ENCODE peak calls at places on chromosomes 13 and 19, in ten cellular contexts. W is adrenal gland, X is IMR-90, H is tibial artery, U is lower leg skin, G is AG04450, E is AG10803, A is PC-3, C is progenitor cell of endocrine pancreas, S is choroid plexus epithelial cell. M is an unnamed sample.

GRCh38 chr19:17749912-17750317 is 1.4 kb upstream of the FCHO1 start:
- DNase-seq in W (peak), X (no peak), H (no peak), U (no peak), G (no peak), E (no peak), A (no peak), C (no peak), S (peak), M (peak)

GRCh38 chr19:58555369-58555885 is 522 bp upstream of the CHMP2A start:
- DNase-seq in W (no peak), X (no peak), H (no peak), U (peak), G (no peak), E (no peak), A (no peak), C (no peak), S (no peak), M (no peak)

GRCh38 chr19:6803036-6803404 is 30.5 kb downstream of the VAV1 start:
- DNase-seq in W (no peak), X (no peak), H (no peak), U (no peak), G (no peak), E (no peak), A (no peak), C (no peak), S (no peak), M (peak)

GRCh38 chr19:3665681-3666544 is 34.4 kb downstream of the PIP5K1C start:
- DNase-seq in W (peak), X (no peak), H (peak), U (peak), G (no peak), E (peak), A (peak), C (peak), S (peak), M (peak)

GRCh38 chr19:28544451-28545261 is 668.3 kb downstream of the UQCRFS1 start:
- DNase-seq in W (no peak), X (no peak), H (no peak), U (no peak), G (no peak), E (no peak), A (no peak), C (no peak), S (no peak), M (no peak)

GRCh38 chr13:75685239-75685697 is 49.1 kb downstream of the LMO7 start:
- DNase-seq in W (no peak), X (peak), H (no peak), U (no peak), G (peak), E (peak), A (peak), C (no peak), S (peak), M (no peak)

GRCh38 chr13:28528848-28529247 is 33.9 kb upstream of the FLT1 start:
- DNase-seq in W (no peak), X (no peak), H (no peak), U (no peak), G (no peak), E (no peak), A (peak), C (no peak), S (no peak), M (no peak)

GRCh38 chr13:41905600-41906254 is 55.2 kb downstream of the VWA8 start:
- DNase-seq in W (no peak), X (peak), H (no peak), U (no peak), G (no peak), E (peak), A (peak), C (no peak), S (peak), M (peak)

GRCh38 chr13:51806571-51806970 is 2.6 kb upstream of the DHRS12 start:
- DNase-seq in W (peak), X (peak), H (peak), U (no peak), G (no peak), E (peak), A (peak), C (no peak), S (peak), M (peak)

GRCh38 chr19:47435883-47436417 is 16.6 kb upstream of the MEIS3 start:
- DNase-seq in W (no peak), X (no peak), H (no peak), U (no peak), G (no peak), E (no peak), A (no peak), C (no peak), S (no peak), M (no peak)

GRCh38 chr13:109126973-109127615 is 497.7 kb downstream of the MYO16 start:
- DNase-seq in W (no peak), X (no peak), H (no peak), U (no peak), G (no peak), E (no peak), A (no peak), C (no peak), S (no peak), M (no peak)

GRCh38 chr13:47901451-47901850 is 99.6 kb downstream of the SUCLA2 start:
- DNase-seq in W (no peak), X (peak), H (no peak), U (no peak), G (no peak), E (peak), A (no peak), C (no peak), S (peak), M (no peak)

GRCh38 chr13:33721719-33722118 is 96.2 kb upstream of the RFC3 start:
- DNase-seq in W (no peak), X (peak), H (no peak), U (no peak), G (no peak), E (peak), A (no peak), C (no peak), S (peak), M (no peak)

GRCh38 chr19:45126654-45127053 is 33.7 kb downstream of the PPP1R37 start:
- DNase-seq in W (no peak), X (no peak), H (no peak), U (no peak), G (no peak), E (no peak), A (no peak), C (no peak), S (no peak), M (no peak)

GRCh38 chr13:80871481-80871880 is 530.6 kb upstream of the SPRY2 start:
- DNase-seq in W (no peak), X (no peak), H (no peak), U (no peak), G (no peak), E (no peak), A (peak), C (no peak), S (peak), M (no peak)

GRCh38 chr19:52670046-52670445 is 31.9 kb upstream of the ZNF83 start:
- DNase-seq in W (no peak), X (no peak), H (no peak), U (no peak), G (no peak), E (no peak), A (peak), C (no peak), S (no peak), M (no peak)

GRCh38 chr19:16594131-16594586 is 21.9 kb upstream of the SLC35E1 start:
- DNase-seq in W (no peak), X (no peak), H (no peak), U (no peak), G (no peak), E (no peak), A (no peak), C (no peak), S (no peak), M (no peak)

GRCh38 chr19:47377801-47378200 is 28.7 kb downstream of the DHX34 start:
- DNase-seq in W (no peak), X (no peak), H (no peak), U (no peak), G (no peak), E (no peak), A (no peak), C (no peak), S (no peak), M (no peak)

GRCh38 chr19:36043952-36044351 is 10.1 kb downstream of the THAP8 start:
- DNase-seq in W (no peak), X (no peak), H (no peak), U (no peak), G (no peak), E (no peak), A (no peak), C (no peak), S (no peak), M (no peak)

GRCh38 chr19:53608381-53608780 is 23.4 kb upstream of the DPRX start:
- DNase-seq in W (no peak), X (no peak), H (no peak), U (no peak), G (no peak), E (no peak), A (no peak), C (no peak), S (no peak), M (no peak)

GRCh38 chr13:113142876-113143275 is 15.6 kb upstream of the PROZ start:
- DNase-seq in W (no peak), X (no peak), H (no peak), U (peak), G (no peak), E (no peak), A (no peak), C (no peak), S (no peak), M (no peak)

GRCh38 chr19:32181356-32181920 is 164.0 kb upstream of the ZNF507 start:
- DNase-seq in W (no peak), X (no peak), H (no peak), U (peak), G (no peak), E (no peak), A (no peak), C (no peak), S (no peak), M (no peak)

GRCh38 chr13:79869326-79869725 is 388.4 kb downstream of the NDFIP2 start:
- DNase-seq in W (no peak), X (peak), H (no peak), U (no peak), G (no peak), E (no peak), A (peak), C (no peak), S (peak), M (no peak)

GRCh38 chr19:30648321-30648720 is 276.1 kb downstream of the ZNF536 start:
- DNase-seq in W (no peak), X (peak), H (no peak), U (peak), G (no peak), E (peak), A (no peak), C (no peak), S (peak), M (no peak)

GRCh38 chr13:81017525-81018152 is 676.7 kb upstream of the SPRY2 start:
- DNase-seq in W (no peak), X (peak), H (no peak), U (no peak), G (no peak), E (peak), A (peak), C (no peak), S (peak), M (peak)

GRCh38 chr13:51257187-51257586 is 35.0 kb downstream of the FAM124A start:
- DNase-seq in W (no peak), X (no peak), H (no peak), U (no peak), G (no peak), E (no peak), A (no peak), C (no peak), S (no peak), M (no peak)

GRCh38 chr19:48170817-48171347 is 402 bp downstream of the ZSWIM9 start:
- DNase-seq in W (peak), X (no peak), H (no peak), U (no peak), G (no peak), E (no peak), A (no peak), C (peak), S (peak), M (peak)

GRCh38 chr19:47371269-47371668 is 22.2 kb downstream of the DHX34 start:
- DNase-seq in W (no peak), X (no peak), H (no peak), U (no peak), G (no peak), E (no peak), A (no peak), C (no peak), S (no peak), M (no peak)

GRCh38 chr19:1361601-1362384 is 21.9 kb upstream of the NDUFS7 start:
- DNase-seq in W (no peak), X (peak), H (no peak), U (no peak), G (no peak), E (peak), A (peak), C (no peak), S (peak), M (no peak)

GRCh38 chr19:44803442-44804428 is 5.2 kb upstream of the BCAM start:
- DNase-seq in W (no peak), X (no peak), H (no peak), U (no peak), G (no peak), E (no peak), A (no peak), C (no peak), S (no peak), M (no peak)

GRCh38 chr13:24148414-24149305 is 11.9 kb upstream of the SPATA13 start:
- DNase-seq in W (peak), X (peak), H (no peak), U (no peak), G (peak), E (peak), A (peak), C (no peak), S (peak), M (no peak)

GRCh38 chr19:2033115-2033824 is 17.8 kb upstream of the BTBD2 start:
- DNase-seq in W (no peak), X (no peak), H (no peak), U (no peak), G (no peak), E (no peak), A (no peak), C (no peak), S (no peak), M (no peak)

GRCh38 chr13:92806215-92806614 is 420.4 kb upstream of the GPC6 start:
- DNase-seq in W (no peak), X (no peak), H (no peak), U (no peak), G (no peak), E (peak), A (peak), C (no peak), S (peak), M (peak)

GRCh38 chr19:41023193-41023592 is 32.1 kb downstream of the CYP2B6 start:
- DNase-seq in W (no peak), X (no peak), H (no peak), U (no peak), G (no peak), E (no peak), A (no peak), C (no peak), S (no peak), M (no peak)
- TF ChIP-seq CTCF in W (no peak), X (no peak), H (no peak), U (no peak), G (no peak), E (no peak), A (no peak), C (no peak), S (no peak), M (peak)

GRCh38 chr19:55146078-55146647 is 2.8 kb downstream of the TNNT1 start:
- DNase-seq in W (no peak), X (no peak), H (no peak), U (no peak), G (no peak), E (no peak), A (peak), C (no peak), S (no peak), M (peak)
- TF ChIP-seq CTCF in W (peak), X (peak), H (no peak), U (no peak), G (peak), E (peak), A (peak), C (peak), S (peak), M (peak)

GRCh38 chr13:21232196-21232595 is 55.7 kb downstream of the MRPL57 start:
- DNase-seq in W (peak), X (peak), H (peak), U (no peak), G (peak), E (peak), A (no peak), C (no peak), S (peak), M (no peak)
- TF ChIP-seq CTCF in W (no peak), X (no peak), H (no peak), U (no peak), G (no peak), E (peak), A (no peak), C (no peak), S (no peak), M (no peak)

GRCh38 chr19:34556500-34556899 is 74.9 kb downstream of the WTIP start:
- DNase-seq in W (no peak), X (no peak), H (no peak), U (no peak), G (no peak), E (peak), A (peak), C (no peak), S (peak), M (peak)
- TF ChIP-seq CTCF in W (peak), X (peak), H (no peak), U (no peak), G (peak), E (peak), A (peak), C (peak), S (peak), M (peak)

GRCh38 chr19:12200020-12200419 is 37.1 kb downstream of the ZNF136 start:
- DNase-seq in W (no peak), X (no peak), H (no peak), U (no peak), G (no peak), E (peak), A (no peak), C (no peak), S (peak), M (no peak)

GRCh38 chr19:12205296-12205695 is 42.4 kb downstream of the ZNF136 start:
- DNase-seq in W (no peak), X (no peak), H (no peak), U (no peak), G (no peak), E (no peak), A (no peak), C (no peak), S (no peak), M (no peak)

GRCh38 chr19:12198136-12198535 is 35.2 kb downstream of the ZNF136 start:
- DNase-seq in W (no peak), X (no peak), H (no peak), U (no peak), G (no peak), E (no peak), A (no peak), C (no peak), S (no peak), M (no peak)

GRCh38 chr19:12208221-12208620 is 45.3 kb downstream of the ZNF136 start:
- DNase-seq in W (no peak), X (no peak), H (no peak), U (no peak), G (no peak), E (no peak), A (no peak), C (no peak), S (no peak), M (no peak)

DNA sequence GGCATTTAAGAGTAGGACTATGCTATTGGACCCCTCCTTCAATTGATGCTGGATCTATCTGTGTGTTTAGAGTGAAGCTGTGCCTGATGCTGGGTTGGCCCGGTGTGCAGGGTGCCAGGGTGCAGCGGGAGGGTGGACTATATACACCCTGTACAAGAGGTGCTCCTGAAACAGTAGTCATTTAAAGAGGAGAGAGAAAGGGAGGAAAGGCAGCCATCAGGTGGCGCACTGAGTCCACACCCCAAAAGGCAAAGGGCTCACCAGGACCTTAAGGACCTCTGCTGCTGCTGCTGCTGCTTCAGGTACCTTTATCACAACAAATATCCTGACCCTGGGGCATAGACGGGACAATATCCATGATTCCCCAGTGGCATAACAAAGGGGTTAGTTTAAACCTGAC is 39.4 kb downstream of the ZNF136 start:
- DNase-seq in W (no peak), X (no peak), H (no peak), U (peak), G (no peak), E (no peak), A (no peak), C (no peak), S (peak), M (peak)
- TF ChIP-seq CTCF in W (peak), X (no peak), H (no peak), U (no peak), G (no peak), E (no peak), A (peak), C (no peak), S (peak), M (peak)

GRCh38 chr13:114143806-114144605 is 11.6 kb upstream of the RASA3 start:
- DNase-seq in W (no peak), X (no peak), H (no peak), U (no peak), G (no peak), E (no peak), A (no peak), C (no peak), S (no peak), M (peak)
- TF ChIP-seq CTCF in W (no peak), X (no peak), H (no peak), U (no peak), G (peak), E (no peak), A (peak), C (peak), S (peak), M (peak)

GRCh38 chr13:77185721-77186120 is 141.2 kb downstream of the MYCBP2 start:
- DNase-seq in W (no peak), X (no peak), H (no peak), U (no peak), G (no peak), E (no peak), A (no peak), C (no peak), S (no peak), M (no peak)
- TF ChIP-seq CTCF in W (no peak), X (no peak), H (no peak), U (no peak), G (no peak), E (no peak), A (no peak), C (no peak), S (no peak), M (no peak)

DNA sequence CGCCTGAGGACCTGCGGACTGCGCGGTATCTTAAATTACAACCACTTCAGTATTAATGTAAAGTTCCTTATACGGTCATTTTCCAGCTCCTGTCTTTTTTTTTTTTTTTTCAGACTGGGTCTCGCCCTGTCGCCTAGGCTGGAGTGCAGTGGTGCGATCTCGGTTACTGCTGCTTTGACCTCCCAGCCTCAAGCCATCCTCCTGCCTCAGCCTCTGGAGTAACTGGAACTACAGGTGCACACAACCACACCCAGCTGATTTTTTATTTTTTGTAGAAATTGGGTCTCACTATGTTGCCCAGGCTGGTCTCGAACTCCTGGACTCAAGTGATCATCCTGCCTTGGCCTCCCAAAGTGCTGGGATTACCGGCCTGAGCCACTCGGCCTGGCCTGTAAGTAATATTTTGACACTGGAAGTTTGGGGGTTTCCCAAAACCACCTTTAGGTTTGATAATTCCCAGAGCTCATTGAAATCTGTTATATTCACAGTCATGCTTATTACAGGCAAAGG is 406 bp upstream of the EID2B start:
- DNase-seq in W (no peak), X (no peak), H (no peak), U (no peak), G (no peak), E (no peak), A (no peak), C (no peak), S (no peak), M (no peak)
- TF ChIP-seq CTCF in W (no peak), X (no peak), H (no peak), U (no peak), G (no peak), E (no peak), A (no peak), C (no peak), S (no peak), M (peak)

M was measured in OCI-LY7.